ENCODE peak calls at places on chromosome 19, in eight cellular contexts. J, D, G, E, L, I, W and O are unnamed samples.

GRCh38 chr19:50875795-50876422 is 2.7 kb downstream of the KLK2 start:
- DNase-seq in J (no peak), D (no peak), G (no peak), E (no peak), L (no peak), I (no peak), W (no peak), O (no peak)

GRCh38 chr19:19866599-19867248 is 1.0 kb downstream of the ZNF253 start:
- DNase-seq in J (no peak), D (peak), G (no peak), E (no peak), L (no peak), I (peak), W (peak), O (peak)

GRCh38 chr19:3576696-3577443 is 4.1 kb downstream of the HMG20B start:
- DNase-seq in J (no peak), D (peak), G (no peak), E (no peak), L (no peak), I (no peak), W (peak), O (no peak)

GRCh38 chr19:13978306-13978705 is 26.0 kb downstream of the DCAF15 start:
- DNase-seq in J (peak), D (peak), G (no peak), E (no peak), L (peak), I (peak), W (no peak), O (no peak)

GRCh38 chr19:50975766-50976165 is 6.4 kb upstream of the KLK6 start:
- DNase-seq in J (no peak), D (no peak), G (peak), E (peak), L (no peak), I (no peak), W (no peak), O (peak)

GRCh38 chr19:31139871-31140505 is 209.2 kb downstream of the TSHZ3 start:
- DNase-seq in J (no peak), D (peak), G (no peak), E (peak), L (no peak), I (no peak), W (peak), O (no peak)

GRCh38 chr19:10018219-10018618 is 4.9 kb downstream of the RDH8 start:
- DNase-seq in J (no peak), D (no peak), G (no peak), E (no peak), L (no peak), I (no peak), W (peak), O (no peak)

GRCh38 chr19:29245221-29245620 is 32.3 kb upstream of the UQCRFS1 start:
- DNase-seq in J (no peak), D (no peak), G (peak), E (no peak), L (no peak), I (no peak), W (no peak), O (no peak)

GRCh38 chr19:33722456-33723239 is 74.0 kb upstream of the KCTD15 start:
- DNase-seq in J (no peak), D (no peak), G (no peak), E (no peak), L (no peak), I (no peak), W (no peak), O (no peak)

GRCh38 chr19:29815231-29815630 is 3.4 kb downstream of the CCNE1 start:
- DNase-seq in J (no peak), D (no peak), G (no peak), E (no peak), L (no peak), I (no peak), W (no peak), O (no peak)

GRCh38 chr19:15649526-15649925 is 8.8 kb downstream of the CYP4F3 start:
- DNase-seq in J (no peak), D (no peak), G (no peak), E (no peak), L (no peak), I (no peak), W (no peak), O (no peak)

GRCh38 chr19:23505738-23506137 is 110.5 kb upstream of the ZNF91 start:
- DNase-seq in J (no peak), D (no peak), G (no peak), E (no peak), L (no peak), I (no peak), W (no peak), O (no peak)

GRCh38 chr19:10740798-10741197 is 22.9 kb downstream of the DNM2 start:
- DNase-seq in J (no peak), D (no peak), G (no peak), E (no peak), L (no peak), I (no peak), W (no peak), O (no peak)

GRCh38 chr19:3710265-3710812 is 2.2 kb downstream of the TJP3 start:
- DNase-seq in J (peak), D (peak), G (peak), E (peak), L (no peak), I (no peak), W (peak), O (peak)

GRCh38 chr19:40133491-40133890 is 42.7 kb upstream of the ZNF780A start:
- DNase-seq in J (no peak), D (no peak), G (no peak), E (no peak), L (no peak), I (no peak), W (no peak), O (no peak)

GRCh38 chr19:53463263-53463662 is 4.3 kb upstream of the ZNF813 start:
- DNase-seq in J (peak), D (peak), G (no peak), E (no peak), L (no peak), I (no peak), W (peak), O (no peak)

GRCh38 chr19:53461866-53462265 is 5.7 kb upstream of the ZNF813 start:
- DNase-seq in J (no peak), D (no peak), G (no peak), E (no peak), L (no peak), I (no peak), W (no peak), O (no peak)

GRCh38 chr19:53467503-53468262 is at the start of gene ZNF813:
- DNase-seq in J (peak), D (peak), G (peak), E (peak), L (peak), I (peak), W (peak), O (no peak)

GRCh38 chr19:53467138-53467502 is 413 bp upstream of the ZNF813 start:
- DNase-seq in J (no peak), D (no peak), G (no peak), E (no peak), L (no peak), I (peak), W (no peak), O (no peak)

GRCh38 chr19:53466726-53467125 is 807 bp upstream of the ZNF813 start:
- DNase-seq in J (no peak), D (no peak), G (no peak), E (no peak), L (no peak), I (no peak), W (no peak), O (no peak)
- TF ChIP-seq CTCF in J (no peak), D (peak), G (peak), E (no peak), L (no peak), I (peak), W (no peak), O (no peak)

DNA sequence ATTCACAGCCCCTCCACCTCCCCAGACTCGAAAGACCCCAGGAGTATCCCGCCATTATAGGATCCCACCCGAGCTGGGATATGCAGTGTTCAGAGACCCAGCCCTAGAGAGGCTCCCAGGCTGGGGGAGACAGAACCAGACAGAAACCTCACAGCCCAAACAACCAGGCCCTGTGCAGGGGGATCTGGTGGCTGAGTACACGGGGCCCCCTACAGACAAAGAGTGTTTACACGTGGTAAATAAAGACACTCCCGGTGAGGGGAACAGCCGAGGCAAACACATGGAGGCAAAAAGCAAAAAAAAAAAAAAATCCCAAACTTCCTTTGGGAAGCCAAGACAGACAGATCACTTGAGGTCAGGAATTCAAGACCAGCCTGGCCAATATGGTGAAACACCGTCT is 25.1 kb downstream of the TINCR start:
- DNase-seq in J (no peak), D (peak), G (no peak), E (no peak), L (no peak), I (no peak), W (no peak), O (no peak)
- TF ChIP-seq CTCF in J (no peak), D (peak), G (no peak), E (no peak), L (no peak), I (no peak), W (no peak), O (no peak)

DNA sequence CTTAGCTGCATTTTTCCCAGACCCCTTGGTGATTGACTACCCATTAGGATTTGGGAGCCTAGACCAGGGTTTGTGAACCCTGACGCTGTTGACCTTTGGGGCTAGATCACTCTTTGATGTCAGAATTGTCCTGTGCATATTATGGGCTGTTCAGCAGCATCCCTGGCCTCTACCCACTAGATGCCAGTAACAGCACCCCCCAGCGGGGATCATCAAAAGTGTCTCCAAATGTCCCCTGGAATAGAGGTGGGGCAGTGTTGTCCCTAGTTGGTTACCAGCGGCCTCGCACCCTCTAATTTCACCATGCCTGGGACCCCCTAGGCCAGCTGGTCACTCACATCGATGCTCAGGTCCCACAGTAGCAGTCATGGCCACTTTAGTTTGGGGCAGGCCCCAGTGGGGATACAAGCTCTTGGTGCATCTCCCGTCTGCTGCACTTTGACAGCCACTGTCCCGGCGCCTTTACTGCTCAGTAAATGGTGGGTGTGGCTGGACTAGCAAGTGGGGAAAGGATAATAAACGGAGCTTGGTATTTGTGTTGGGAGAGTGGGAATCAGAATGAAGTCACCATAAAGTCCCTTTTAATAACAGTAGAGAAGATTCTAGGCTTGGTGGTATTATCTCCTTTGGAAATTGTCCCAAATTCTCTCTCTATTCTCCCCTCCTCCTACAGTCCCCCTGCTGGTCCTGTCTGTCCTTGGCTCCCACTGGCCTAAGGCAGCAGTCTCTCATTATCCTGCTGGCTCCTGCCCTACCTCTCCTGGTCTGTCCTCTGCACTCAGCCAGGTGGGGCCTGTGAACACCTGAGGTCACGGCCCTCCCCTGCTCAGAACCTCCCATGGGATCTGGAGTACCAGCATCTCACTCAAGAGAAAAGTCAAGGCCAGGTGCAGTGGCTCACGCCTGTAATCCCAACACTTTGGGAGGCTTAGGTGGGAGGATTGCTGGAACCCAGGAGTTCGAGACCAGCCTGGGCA is 80.6 kb downstream of the SIPA1L3 start:
- DNase-seq in J (no peak), D (no peak), G (no peak), E (peak), L (no peak), I (no peak), W (no peak), O (no peak)
- TF ChIP-seq CTCF in J (no peak), D (peak), G (no peak), E (peak), L (no peak), I (peak), W (no peak), O (peak)

GRCh38 chr19:18420931-18421330 is 1.7 kb downstream of the SSBP4 start:
- DNase-seq in J (no peak), D (no peak), G (no peak), E (no peak), L (no peak), I (no peak), W (no peak), O (no peak)

GRCh38 chr19:18418725-18419194 is 438 bp upstream of the SSBP4 start:
- DNase-seq in J (no peak), D (no peak), G (no peak), E (no peak), L (no peak), I (peak), W (no peak), O (no peak)

GRCh38 chr19:18418034-18418724 is 1.0 kb upstream of the SSBP4 start:
- DNase-seq in J (no peak), D (no peak), G (no peak), E (no peak), L (no peak), I (peak), W (no peak), O (no peak)

GRCh38 chr19:18419699-18420460 is 682 bp downstream of the SSBP4 start:
- DNase-seq in J (no peak), D (no peak), G (no peak), E (no peak), L (no peak), I (peak), W (no peak), O (no peak)

DNA sequence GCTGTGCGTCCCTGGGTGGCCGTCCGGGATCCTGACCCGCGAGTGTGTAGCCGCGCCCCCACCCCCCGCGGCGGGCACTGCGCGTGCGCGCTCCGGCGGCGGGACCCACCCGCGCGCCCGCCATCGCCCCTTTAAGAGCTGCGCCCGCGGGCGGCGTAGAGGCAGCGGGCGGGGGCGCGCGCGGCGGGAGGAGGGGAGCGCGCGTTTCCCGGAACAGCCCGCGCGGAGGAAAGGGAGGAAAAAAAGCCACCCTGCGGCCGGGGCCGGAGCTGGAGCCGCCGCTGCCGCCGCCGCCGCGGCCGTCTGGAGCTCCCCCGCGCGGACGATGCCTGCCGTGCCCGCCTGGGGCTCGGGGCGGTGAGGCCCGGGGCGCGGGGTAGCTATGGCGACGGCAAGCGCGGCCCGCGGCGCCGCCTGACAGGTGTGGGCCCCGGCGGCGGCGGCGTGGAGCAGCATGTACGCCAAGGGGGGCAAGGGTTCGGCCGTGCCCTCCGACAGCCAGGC is at the start of gene SSBP4:
- DNase-seq in J (peak), D (peak), G (peak), E (peak), L (no peak), I (peak), W (peak), O (peak)
- TF ChIP-seq CTCF in J (peak), D (no peak), G (peak), E (peak), L (peak), I (peak), W (no peak), O (no peak)

GRCh38 chr19:36214388-36215275 is at the start of the genes ZNF146 and ZNF565:
- DNase-seq in J (peak), D (peak), G (peak), E (peak), L (peak), I (peak), W (peak), O (peak)
- TF ChIP-seq CTCF in J (peak), D (no peak), G (no peak), E (no peak), L (no peak), I (no peak), W (no peak), O (no peak)

GRCh38 chr19:1992759-1993260 is 22.7 kb downstream of the BTBD2 start:
- DNase-seq in J (no peak), D (no peak), G (no peak), E (peak), L (peak), I (no peak), W (no peak), O (no peak)

GRCh38 chr19:1991516-1991915 is 24.0 kb downstream of the BTBD2 start:
- DNase-seq in J (no peak), D (no peak), G (no peak), E (no peak), L (peak), I (no peak), W (no peak), O (no peak)

GRCh38 chr19:1991018-1991390 is 24.5 kb downstream of the BTBD2 start:
- DNase-seq in J (no peak), D (no peak), G (no peak), E (no peak), L (no peak), I (no peak), W (no peak), O (no peak)

GRCh38 chr19:1989513-1990229 is 25.8 kb downstream of the BTBD2 start:
- DNase-seq in J (no peak), D (no peak), G (no peak), E (no peak), L (peak), I (no peak), W (no peak), O (no peak)

GRCh38 chr19:1990230-1991017 is 25.1 kb downstream of the BTBD2 start:
- DNase-seq in J (no peak), D (no peak), G (no peak), E (no peak), L (peak), I (no peak), W (no peak), O (no peak)
- TF ChIP-seq CTCF in J (no peak), D (no peak), G (no peak), E (no peak), L (no peak), I (no peak), W (no peak), O (no peak)

GRCh38 chr19:54390942-54391577 is 24.2 kb upstream of the TTYH1 start:
- DNase-seq in J (no peak), D (peak), G (peak), E (peak), L (no peak), I (peak), W (peak), O (peak)

GRCh38 chr19:54393381-54393780 is 21.9 kb upstream of the TTYH1 start:
- DNase-seq in J (no peak), D (no peak), G (no peak), E (no peak), L (no peak), I (no peak), W (no peak), O (no peak)

GRCh38 chr19:54389556-54389955 is 24.8 kb upstream of the LAIR1 start:
- DNase-seq in J (no peak), D (no peak), G (no peak), E (no peak), L (no peak), I (no peak), W (no peak), O (no peak)

GRCh38 chr19:54391589-54392061 is 23.6 kb upstream of the TTYH1 start:
- DNase-seq in J (no peak), D (no peak), G (no peak), E (peak), L (no peak), I (no peak), W (no peak), O (peak)

DNA sequence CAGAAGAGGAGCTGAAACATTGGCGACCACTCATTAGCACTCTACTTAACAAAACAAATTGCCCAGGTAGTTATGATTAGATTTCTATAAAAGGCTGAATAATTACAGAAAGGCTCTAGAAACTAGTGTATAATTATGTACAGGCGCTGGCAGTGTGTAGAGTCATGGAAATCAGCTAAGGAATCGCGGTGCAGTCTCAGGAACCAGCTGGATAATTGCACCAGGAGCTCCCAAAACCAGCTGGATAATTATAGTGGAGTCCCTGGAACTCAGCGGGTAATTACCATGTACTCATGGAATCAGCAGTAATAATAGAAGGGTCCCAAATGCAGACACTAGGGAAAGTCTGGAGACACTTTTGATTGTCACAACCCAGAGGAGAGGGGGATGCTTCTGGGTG is 23.2 kb upstream of the TTYH1 start:
- DNase-seq in J (no peak), D (no peak), G (no peak), E (no peak), L (no peak), I (no peak), W (no peak), O (no peak)
- TF ChIP-seq CTCF in J (no peak), D (no peak), G (no peak), E (no peak), L (no peak), I (no peak), W (no peak), O (no peak)

DNA sequence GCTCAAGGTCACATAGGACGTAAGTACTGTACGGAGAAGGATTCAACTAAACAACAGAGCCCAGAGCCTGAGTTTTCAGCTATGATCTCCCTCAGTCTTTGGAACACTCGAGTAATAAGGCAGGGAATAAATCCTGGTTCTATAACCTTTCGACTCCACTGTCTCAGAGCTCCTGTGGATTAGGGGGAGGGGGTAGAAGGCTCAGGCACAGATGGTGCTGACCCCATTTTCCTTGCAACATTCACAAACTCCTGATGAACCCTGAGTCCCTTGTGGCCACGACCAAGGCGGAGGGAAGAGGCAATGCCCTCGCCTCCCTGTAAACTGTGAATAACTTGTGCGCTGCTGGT is 21.3 kb downstream of the NOVA2 start:
- DNase-seq in J (no peak), D (no peak), G (no peak), E (no peak), L (no peak), I (no peak), W (no peak), O (no peak)
- TF ChIP-seq CTCF in J (no peak), D (no peak), G (no peak), E (no peak), L (no peak), I (no peak), W (no peak), O (no peak)